ENCODE peak calls at places on chromosomes 1 and 21, in four cellular contexts. One of them, this sample, is unnamed.

GRCh38 chr21:46605759-46606426 is 1.0 kb upstream of the S100B start:
- DNase-seq in cardiac fibroblast: no peak
- DNase-seq in EH: no peak
- DNase-seq in neural crest cell: no peak
- DNase-seq in this sample: no peak

GRCh38 chr1:228921473-228921872 is 186.2 kb downstream of the RHOU start:
- DNase-seq in cardiac fibroblast: no peak
- DNase-seq in EH: no peak
- DNase-seq in neural crest cell: no peak
- DNase-seq in this sample: no peak

GRCh38 chr1:1947493-1947892 is 28.4 kb upstream of the TMEM52 start:
- DNase-seq in EH: no peak
- DNase-seq in cardiac fibroblast: no peak
- DNase-seq in neural crest cell: no peak
- DNase-seq in this sample: no peak

GRCh38 chr1:8711161-8711560 is 106.3 kb downstream of the RERE start:
- DNase-seq in neural crest cell: no peak
- DNase-seq in cardiac fibroblast: peak
- DNase-seq in EH: peak
- DNase-seq in this sample: no peak

GRCh38 chr1:89519779-89520358 is 4.8 kb upstream of the LRRC8B start:
- DNase-seq in neural crest cell: no peak
- DNase-seq in cardiac fibroblast: peak
- DNase-seq in EH: peak
- DNase-seq in this sample: peak

GRCh38 chr1:200890818-200891773 is 3.6 kb upstream of the INAVA start:
- DNase-seq in neural crest cell: peak
- DNase-seq in EH: peak
- DNase-seq in cardiac fibroblast: peak
- DNase-seq in this sample: peak

GRCh38 chr1:212635141-212635601 is 26.6 kb downstream of the ATF3 start:
- DNase-seq in neural crest cell: no peak
- DNase-seq in cardiac fibroblast: peak
- DNase-seq in EH: peak
- DNase-seq in this sample: no peak

GRCh38 chr1:184310157-184310819 is 76.5 kb upstream of the C1orf21 start:
- DNase-seq in EH: no peak
- DNase-seq in neural crest cell: no peak
- DNase-seq in cardiac fibroblast: no peak
- DNase-seq in this sample: no peak

GRCh38 chr1:26404641-26405040 is 6.0 kb upstream of the LIN28A start:
- DNase-seq in cardiac fibroblast: peak
- DNase-seq in EH: peak
- DNase-seq in neural crest cell: no peak
- DNase-seq in this sample: no peak

GRCh38 chr21:42390193-42390592 is 5.7 kb downstream of the TMPRSS3 start:
- DNase-seq in cardiac fibroblast: no peak
- DNase-seq in neural crest cell: no peak
- DNase-seq in EH: no peak
- DNase-seq in this sample: no peak

GRCh38 chr1:112687361-112687760 is 12.9 kb downstream of the MOV10 start:
- DNase-seq in cardiac fibroblast: no peak
- DNase-seq in EH: no peak
- DNase-seq in neural crest cell: no peak
- DNase-seq in this sample: no peak

GRCh38 chr1:175095978-175096611 is 28.5 kb downstream of the TNN start:
- DNase-seq in EH: no peak
- DNase-seq in cardiac fibroblast: no peak
- DNase-seq in neural crest cell: no peak
- DNase-seq in this sample: peak

GRCh38 chr1:28779751-28780150 is 32.2 kb upstream of the OPRD1 start:
- DNase-seq in cardiac fibroblast: no peak
- DNase-seq in EH: peak
- DNase-seq in neural crest cell: no peak
- DNase-seq in this sample: no peak

GRCh38 chr1:6570987-6571386 is 8.8 kb upstream of the ZBTB48 start:
- DNase-seq in neural crest cell: no peak
- DNase-seq in EH: no peak
- DNase-seq in cardiac fibroblast: no peak
- DNase-seq in this sample: no peak